ENCODE peak calls at places on chromosomes 13 and 19, in five cellular contexts. A, K, P, J and Z are unnamed samples.

GRCh38 chr13:29081036-29081435 is 260.9 kb downstream of the MTUS2 start:
- DNase-seq in A (no peak), K (no peak), P (no peak), J (no peak), Z (peak; percentile 19)

GRCh38 chr13:44686478-44687071 is 110.4 kb upstream of the TSC22D1 start:
- DNase-seq in A (no peak), K (no peak), P (no peak), J (no peak), Z (no peak)

GRCh38 chr13:71524245-71525002 is 342.6 kb downstream of the DACH1 start:
- DNase-seq in A (no peak), K (no peak), P (no peak), J (no peak), Z (no peak)

GRCh38 chr13:98386632-98387031 is 190.3 kb downstream of the STK24 start:
- DNase-seq in A (no peak), K (no peak), P (no peak), J (no peak), Z (no peak)

GRCh38 chr13:25881136-25881926 is 170.5 kb downstream of the SHISA2 start:
- DNase-seq in A (no peak), K (no peak), P (no peak), J (no peak), Z (peak; percentile 66)

GRCh38 chr19:40280608-40281221 is 4.4 kb downstream of the AKT2 start:
- DNase-seq in A (no peak), K (peak; percentile 57), P (no peak), J (peak; percentile 61), Z (no peak)

GRCh38 chr13:35714588-35714987 is 238.1 kb upstream of the MAB21L1 start:
- DNase-seq in A (no peak), K (no peak), P (no peak), J (peak; percentile 44), Z (no peak)

GRCh38 chr19:17684256-17684655 is 3.9 kb downstream of the UNC13A start:
- DNase-seq in A (no peak), K (no peak), P (no peak), J (no peak), Z (no peak)

GRCh38 chr19:33089061-33089460 is 8.1 kb downstream of the GPATCH1 start:
- DNase-seq in A (no peak), K (no peak), P (no peak), J (no peak), Z (no peak)

GRCh38 chr19:12484371-12485322 is at the start of gene ZNF709:
- DNase-seq in A (peak; percentile 77), K (peak; percentile 95), P (peak; percentile 96), J (peak; percentile 96), Z (peak; percentile 87)

GRCh38 chr13:30871713-30872029 is 34.4 kb upstream of the MEDAG start:
- DNase-seq in A (no peak), K (no peak), P (no peak), J (no peak), Z (no peak)

GRCh38 chr19:18408053-18408476 is 10.6 kb upstream of the LRRC25 start:
- DNase-seq in A (no peak), K (peak; percentile 58), P (no peak), J (peak; percentile 74), Z (no peak)

GRCh38 chr19:897442-898039 is 4.3 kb downstream of the RNU6-9 start:
- DNase-seq in A (no peak), K (no peak), P (no peak), J (peak; percentile 71), Z (no peak)

GRCh38 chr19:46442808-46443450 is 14.2 kb upstream of the PNMA8C start:
- DNase-seq in A (peak; percentile 78), K (no peak), P (no peak), J (no peak), Z (peak; percentile 61)

GRCh38 chr19:35436477-35437141 is 11.4 kb upstream of the FFAR2 start:
- DNase-seq in A (no peak), K (no peak), P (no peak), J (no peak), Z (peak; percentile 88)

GRCh38 chr19:49359851-49360845 is 2.1 kb downstream of the TEAD2 start:
- DNase-seq in A (no peak), K (no peak), P (no peak), J (no peak), Z (peak; percentile 13)

GRCh38 chr19:53917356-53917755 is 8.3 kb downstream of the CACNG7 start:
- DNase-seq in A (no peak), K (no peak), P (no peak), J (no peak), Z (no peak)

GRCh38 chr13:42001580-42001979 is 40.7 kb upstream of the VWA8 start:
- DNase-seq in A (peak; percentile 93), K (peak; percentile 34), P (no peak), J (peak; percentile 36), Z (peak; percentile 80)

GRCh38 chr19:12788682-12789097 is 2.6 kb upstream of the JUNB start:
- DNase-seq in A (peak; percentile 75), K (peak; percentile 73), P (no peak), J (peak; percentile 59), Z (peak; percentile 88)

GRCh38 chr13:114244637-114245036 is 9.9 kb downstream of the CDC16 start:
- DNase-seq in A (no peak), K (no peak), P (no peak), J (no peak), Z (no peak)

GRCh38 chr19:46481187-46481586 is 9.8 kb upstream of the PNMA8A start:
- DNase-seq in A (peak; percentile 55), K (no peak), P (no peak), J (no peak), Z (no peak)

GRCh38 chr19:41305923-41306322 is 4.0 kb upstream of the CCDC97 start:
- DNase-seq in A (no peak), K (peak; percentile 70), P (no peak), J (no peak), Z (no peak)

GRCh38 chr19:506404-507285 is 652 bp upstream of the TPGS1 start:
- DNase-seq in A (peak; percentile 84), K (peak; percentile 100), P (no peak), J (peak; percentile 98), Z (peak; percentile 91)

GRCh38 chr13:47004552-47004951 is 107.7 kb upstream of the HTR2A start:
- DNase-seq in A (no peak), K (peak; percentile 24), P (no peak), J (no peak), Z (no peak)

GRCh38 chr13:73216381-73216831 is 157.6 kb downstream of the KLF5 start:
- DNase-seq in A (no peak), K (no peak), P (no peak), J (no peak), Z (no peak)

GRCh38 chr13:106291006-106291405 is 244.5 kb downstream of the EFNB2 start:
- DNase-seq in A (peak; percentile 76), K (no peak), P (no peak), J (no peak), Z (peak; percentile 60)

GRCh38 chr13:31913459-31913858 is 118.1 kb upstream of the FRY start:
- DNase-seq in A (no peak), K (no peak), P (no peak), J (no peak), Z (peak; percentile 39)

GRCh38 chr19:48152552-48152951 is 17.6 kb downstream of the LIG1 start:
- DNase-seq in A (peak; percentile 75), K (peak; percentile 57), P (peak; percentile 48), J (peak; percentile 50), Z (peak; percentile 61)

GRCh38 chr19:23116802-23117571 is at the start of gene ZNF730:
- DNase-seq in A (peak; percentile 68), K (peak; percentile 97), P (peak; percentile 89), J (peak; percentile 97), Z (peak; percentile 85)

GRCh38 chr13:33994826-33995502 is 177.0 kb downstream of the RFC3 start:
- DNase-seq in A (no peak), K (no peak), P (no peak), J (no peak), Z (no peak)

GRCh38 chr13:46040763-46041162 is 11.8 kb downstream of the ZC3H13 start:
- DNase-seq in A (no peak), K (no peak), P (no peak), J (no peak), Z (no peak)

GRCh38 chr19:30150626-30151025 is 208.6 kb downstream of the URI1 start:
- DNase-seq in A (no peak), K (no peak), P (no peak), J (no peak), Z (no peak)

GRCh38 chr19:2984196-2984490 is 6.8 kb downstream of the TLE6 start:
- DNase-seq in A (no peak), K (no peak), P (peak; percentile 78), J (no peak), Z (no peak)

GRCh38 chr13:30806784-30807183 is 71.4 kb downstream of the ALOX5AP start:
- DNase-seq in A (peak; percentile 88), K (no peak), P (no peak), J (no peak), Z (peak; percentile 84)

GRCh38 chr13:112917731-112918130 is 51.3 kb upstream of the MCF2L start:
- DNase-seq in A (no peak), K (no peak), P (no peak), J (no peak), Z (no peak)

GRCh38 chr19:18522124-18522861 is 423 bp upstream of the ELL start:
- DNase-seq in A (peak; percentile 100), K (peak; percentile 100), P (peak; percentile 100), J (peak; percentile 100), Z (peak; percentile 100)

GRCh38 chr13:113400621-113401451 is 36.9 kb upstream of the GRTP1 start:
- DNase-seq in A (no peak), K (no peak), P (no peak), J (no peak), Z (no peak)

GRCh38 chr19:55494172-55494761 is 6.0 kb downstream of the SSC5D start:
- DNase-seq in A (peak; percentile 75), K (no peak), P (no peak), J (no peak), Z (no peak)

GRCh38 chr19:35895911-35896642 is 4.3 kb downstream of the NFKBID start:
- DNase-seq in A (no peak), K (no peak), P (no peak), J (no peak), Z (no peak)

GRCh38 chr13:99694251-99694650 is 193.0 kb downstream of the TM9SF2 start:
- DNase-seq in A (no peak), K (no peak), P (no peak), J (no peak), Z (no peak)
- H2BK120ac ChIP-seq in A (no peak overlapping the region), K (no peak overlapping the region), P (no peak overlapping the region), J (no peak overlapping the region), Z (no peak overlapping the region)

GRCh38 chr13:76620036-76620435 is 266.2 kb downstream of the KCTD12 start:
- DNase-seq in A (no peak), K (no peak), P (no peak), J (no peak), Z (no peak)
- H2AK5ac ChIP-seq in A (no peak overlapping the region), K (no peak overlapping the region), P (no peak overlapping the region), J (no peak overlapping the region), Z (no peak overlapping the region)

DNA sequence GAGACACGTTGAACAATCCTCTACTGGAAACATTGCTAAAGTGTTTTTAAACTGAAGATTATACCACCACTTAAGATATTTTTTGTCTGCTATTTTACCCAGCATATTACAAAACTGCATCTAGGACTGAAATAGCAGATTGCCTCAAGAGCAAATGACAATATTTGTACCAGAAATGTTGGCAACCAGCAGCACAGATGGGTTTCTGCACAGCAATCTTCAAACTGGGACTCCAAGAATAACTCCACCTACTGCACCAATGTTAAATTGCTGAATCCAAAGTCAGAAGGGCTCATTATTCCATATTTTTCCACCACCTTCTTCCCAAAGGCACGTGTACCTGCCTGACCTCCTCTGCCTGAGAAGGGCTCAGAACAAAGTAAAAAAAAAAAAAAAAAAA is 79.6 kb downstream of the FOXO1 start:
- DNase-seq in A (no peak), K (no peak), P (no peak), J (no peak), Z (no peak)
- H2BK120ac ChIP-seq in A (no peak overlapping the region), K (no peak overlapping the region), P (no peak overlapping the region), J (no peak overlapping the region), Z (no peak overlapping the region)

GRCh38 chr19:5092444-5092843 is 123.5 kb downstream of the KDM4B start:
- DNase-seq in A (no peak), K (no peak), P (no peak), J (no peak), Z (no peak)
- H2AK5ac ChIP-seq in A (no peak overlapping the region), K (no peak overlapping the region), P (peak overlapping the region; percentile 95), J (no peak overlapping the region), Z (no peak overlapping the region)